ENCODE peak calls at places on chromosome 19, in ten cellular contexts. J, E, C, L, V, O, D, F, Y and R are unnamed samples.

GRCh38 chr19:16034958-16035560 is 41.2 kb upstream of the TPM4 start:
- DNase-seq in L (no peak), D (no peak), Y (no peak), F (no peak), V (no peak), O (no peak), C (no peak), E (no peak), J (no peak), R (no peak)

GRCh38 chr19:38852231-38853044 is 2.7 kb upstream of the HNRNPL start:
- DNase-seq in V (peak; percentile 64), O (peak; percentile 65), Y (peak; percentile 62), E (peak; percentile 70), F (peak; percentile 97), J (peak; percentile 39), L (peak; percentile 59), C (peak; percentile 62), D (peak; percentile 24), R (peak; percentile 50)

GRCh38 chr19:45351401-45351952 is 10.9 kb downstream of the KLC3 start:
- DNase-seq in V (no peak), C (no peak), E (no peak), D (no peak), O (no peak), Y (no peak), J (no peak), L (no peak), F (no peak), R (no peak)

GRCh38 chr19:5561559-5561958 is 6.2 kb downstream of the TINCR start:
- DNase-seq in Y (no peak), L (no peak), E (no peak), F (no peak), O (no peak), J (no peak), D (no peak), V (no peak), C (no peak), R (no peak)

GRCh38 chr19:1258707-1259205 is 10.4 kb downstream of the MIDN start:
- DNase-seq in C (no peak), O (no peak), Y (no peak), F (no peak), L (no peak), V (no peak), D (no peak), J (no peak), E (no peak), R (no peak)

GRCh38 chr19:45494261-45494916 is 2.5 kb downstream of the RTN2 start:
- DNase-seq in C (no peak), J (no peak), Y (no peak), F (no peak), V (no peak), O (no peak), L (no peak), D (no peak), E (no peak), R (no peak)

GRCh38 chr19:11200015-11200574 is 2.8 kb upstream of the KANK2 start:
- DNase-seq in Y (no peak), V (no peak), E (no peak), F (no peak), D (no peak), O (no peak), C (no peak), J (no peak), L (no peak), R (no peak)

GRCh38 chr19:30017172-30017571 is 75.1 kb downstream of the URI1 start:
- DNase-seq in D (no peak), J (no peak), Y (no peak), V (no peak), C (no peak), F (no peak), L (no peak), E (no peak), O (no peak), R (no peak)

GRCh38 chr19:18239303-18239702 is 13.1 kb upstream of the PDE4C start:
- DNase-seq in C (no peak), V (no peak), D (no peak), O (no peak), Y (no peak), E (no peak), L (no peak), J (no peak), F (no peak), R (no peak)

GRCh38 chr19:13764821-13765394 is 586 bp downstream of the MRI1 start:
- DNase-seq in Y (peak; percentile 55), O (no peak), E (peak; percentile 60), L (no peak), F (no peak), D (peak; percentile 51), C (peak; percentile 35), V (peak; percentile 44), J (peak; percentile 40), R (no peak)

GRCh38 chr19:33419763-33420080 is 46.2 kb downstream of the CEBPG start:
- DNase-seq in F (no peak), E (no peak), J (no peak), Y (no peak), D (no peak), L (no peak), O (no peak), C (no peak), V (no peak), R (no peak)

GRCh38 chr19:17156296-17156946 is 58.7 kb upstream of the USE1 start:
- DNase-seq in V (no peak), O (no peak), E (no peak), J (no peak), Y (no peak), D (no peak), C (no peak), F (no peak), L (no peak), R (no peak)

GRCh38 chr19:43848821-43849220 is 21.7 kb downstream of the ZNF283 start:
- DNase-seq in J (no peak), Y (no peak), C (no peak), L (no peak), F (no peak), D (no peak), O (no peak), E (no peak), V (no peak), R (no peak)